ENCODE peak calls at places on chromosomes 3 and 15, in eight cellular contexts. L is bronchial epithelial cell, Y is thyroid gland, D is GM12865, M is IMR-90, K is Caco-2, Z is fibroblast of lung, Q is fibroblast of mammary gland. X is an unnamed sample.

GRCh38 chr3:173003471-173003870 is 137.6 kb downstream of the SPATA16 start:
- DNase-seq in Z (peak), K (no peak), D (no peak), L (no peak), Q (no peak), M (no peak), Y (no peak), X (no peak)

GRCh38 chr3:187746059-187746453 is 788 bp upstream of the BCL6 start:
- DNase-seq in K (no peak), M (no peak), Q (peak), Y (no peak), D (no peak), L (no peak), Z (no peak), X (no peak)

GRCh38 chr3:184488577-184488976 is 73.0 kb upstream of the EPHB3 start:
- DNase-seq in K (no peak), M (no peak), Q (no peak), D (no peak), L (no peak), Z (no peak), Y (no peak), X (no peak)

GRCh38 chr3:129004639-129005295 is 3.7 kb downstream of the EFCC1 start:
- DNase-seq in M (no peak), Q (no peak), D (no peak), L (no peak), K (no peak), Z (no peak), Y (no peak), X (no peak)

GRCh38 chr15:23954931-23955330 is 267.8 kb upstream of the NDN start:
- DNase-seq in M (no peak), L (no peak), Q (no peak), D (no peak), K (no peak), Z (no peak), Y (no peak), X (no peak)

GRCh38 chr15:63981596-63982320 is 64.5 kb downstream of the DAPK2 start:
- DNase-seq in Y (no peak), D (no peak), M (no peak), Q (no peak), K (no peak), Z (no peak), L (peak), X (no peak)

GRCh38 chr3:12198301-12198700 is 39.6 kb upstream of the TIMP4 start:
- DNase-seq in L (peak), M (peak), Y (no peak), Z (peak), K (no peak), Q (peak), D (no peak), X (peak)

GRCh38 chr3:171982829-171983228 is 56.5 kb upstream of the FNDC3B start:
- DNase-seq in L (peak), K (no peak), M (peak), Z (peak), Y (no peak), D (no peak), Q (peak), X (no peak)

GRCh38 chr3:58657036-58657435 is 9.5 kb downstream of the FAM3D start:
- DNase-seq in Q (no peak), Z (no peak), Y (no peak), K (no peak), D (no peak), L (no peak), M (no peak), X (no peak)

GRCh38 chr15:73575636-73576247 is 57.4 kb downstream of the NPTN start:
- DNase-seq in Q (peak), K (no peak), D (no peak), Z (peak), M (peak), Y (peak), L (peak), X (no peak)

GRCh38 chr15:29678504-29679034 is 143.7 kb downstream of the TJP1 start:
- DNase-seq in Z (no peak), L (no peak), Y (no peak), K (no peak), Q (no peak), D (no peak), M (no peak), X (no peak)

GRCh38 chr3:127457094-127457475 is 133.4 kb downstream of the TPRA1 start:
- DNase-seq in K (no peak), D (no peak), L (peak), M (peak), Y (peak), Z (peak), Q (peak), X (no peak)

GRCh38 chr15:77807115-77807514 is 174.4 kb upstream of the LINGO1 start:
- DNase-seq in Z (no peak), Y (no peak), D (no peak), K (no peak), Q (no peak), L (no peak), M (no peak), X (no peak)

GRCh38 chr3:196837819-196838420 is 29.8 kb upstream of the SENP5 start:
- DNase-seq in Z (peak), L (peak), Y (peak), K (peak), Q (peak), D (peak), M (peak), X (peak)

GRCh38 chr15:80855206-80855605 is 76.0 kb downstream of the CEMIP start:
- DNase-seq in Z (no peak), M (no peak), Q (no peak), K (no peak), Y (no peak), D (no peak), L (no peak), X (no peak)

GRCh38 chr15:45328663-45329062 is 49.7 kb downstream of the GATM start:
- DNase-seq in Y (no peak), Z (no peak), M (no peak), L (no peak), Q (no peak), D (no peak), K (no peak), X (no peak)

GRCh38 chr3:196604548-196604947 is 34.9 kb upstream of the NRROS start:
- DNase-seq in Z (no peak), D (peak), Y (no peak), K (no peak), L (no peak), M (no peak), Q (no peak), X (no peak)

GRCh38 chr3:88936837-88937236 is 170.6 kb upstream of the EPHA3 start:
- DNase-seq in M (no peak), D (no peak), L (no peak), K (no peak), Z (no peak), Y (no peak), Q (no peak), X (no peak)

GRCh38 chr3:138118863-138119766 is 3.7 kb upstream of the DZIP1L start:
- DNase-seq in Z (peak), K (peak), Y (peak), L (peak), D (peak), Q (peak), M (peak), X (no peak)

GRCh38 chr15:64180235-64180824 is 17.5 kb upstream of the PPIB start:
- DNase-seq in M (no peak), Y (peak), L (no peak), Q (no peak), K (no peak), D (no peak), Z (no peak), X (no peak)

GRCh38 chr15:91469627-91470567 is 369.8 kb downstream of the SV2B start:
- DNase-seq in D (no peak), K (no peak), Z (no peak), L (no peak), Q (no peak), M (no peak), Y (no peak), X (no peak)

GRCh38 chr15:51771773-51772172 is 20.4 kb downstream of the TMOD2 start:
- DNase-seq in K (no peak), Z (no peak), Q (no peak), L (no peak), D (no peak), M (no peak), Y (no peak), X (no peak)

GRCh38 chr15:40957581-40958051 is 4.3 kb downstream of the CHAC1 start:
- DNase-seq in K (no peak), M (no peak), Y (peak), D (no peak), L (no peak), Q (no peak), Z (no peak), X (no peak)

GRCh38 chr3:170078620-170079281 is 41.0 kb downstream of the GPR160 start:
- DNase-seq in D (no peak), Z (no peak), L (no peak), M (no peak), K (peak), Q (no peak), Y (no peak), X (no peak)

DNA sequence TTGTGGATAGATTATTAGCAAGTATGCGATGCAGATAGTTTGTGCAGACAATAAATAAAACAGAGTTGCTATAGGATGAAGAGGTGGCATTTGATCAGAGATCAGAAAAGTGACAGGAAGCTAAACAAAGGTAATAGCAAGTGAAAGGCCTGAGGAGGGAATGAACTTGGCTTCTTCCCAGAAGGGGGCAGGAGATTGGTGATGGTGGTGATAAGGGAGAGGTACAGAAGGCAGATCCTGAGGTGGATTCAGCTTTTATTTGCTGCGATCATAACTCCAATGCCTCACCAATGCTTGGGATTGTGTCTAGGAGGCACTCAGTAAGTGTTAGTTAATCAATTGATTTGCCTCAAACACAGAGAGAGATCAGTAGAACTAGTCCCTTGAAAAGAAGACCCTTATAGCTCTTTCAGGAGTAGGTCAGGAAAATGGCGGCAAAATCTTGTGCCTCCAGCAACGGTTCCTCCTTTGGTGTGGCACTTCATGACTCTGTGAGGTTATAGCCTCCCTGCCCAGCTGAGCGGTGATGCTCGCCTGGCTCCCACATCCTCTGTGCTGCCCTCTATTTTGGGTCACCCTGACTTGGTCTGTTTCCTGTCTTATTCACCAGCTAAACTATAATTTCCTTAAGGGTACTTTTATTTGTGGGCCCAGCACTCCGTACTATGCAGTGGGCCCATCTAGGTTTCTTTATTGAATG is 37.5 kb downstream of the TGFBR2 start:
- DNase-seq in K (no peak), M (no peak), Y (no peak), Z (no peak), Q (no peak), D (peak), L (no peak), X (no peak)
- H3K4me3 ChIP-seq in K (no peak), M (no peak), Y (no peak), Z (no peak), Q (no peak), D (no peak), L (no peak), X (no peak)

GRCh38 chr3:49899815-49900214 is 3.9 kb downstream of the MST1R start:
- DNase-seq in Y (no peak), L (no peak), Q (peak), Z (no peak), M (no peak), D (peak), K (peak), X (no peak)
- TF ChIP-seq CTCF in Y (no peak), L (peak), Q (peak), Z (peak), M (peak), D (peak), K (peak), X (peak)

DNA sequence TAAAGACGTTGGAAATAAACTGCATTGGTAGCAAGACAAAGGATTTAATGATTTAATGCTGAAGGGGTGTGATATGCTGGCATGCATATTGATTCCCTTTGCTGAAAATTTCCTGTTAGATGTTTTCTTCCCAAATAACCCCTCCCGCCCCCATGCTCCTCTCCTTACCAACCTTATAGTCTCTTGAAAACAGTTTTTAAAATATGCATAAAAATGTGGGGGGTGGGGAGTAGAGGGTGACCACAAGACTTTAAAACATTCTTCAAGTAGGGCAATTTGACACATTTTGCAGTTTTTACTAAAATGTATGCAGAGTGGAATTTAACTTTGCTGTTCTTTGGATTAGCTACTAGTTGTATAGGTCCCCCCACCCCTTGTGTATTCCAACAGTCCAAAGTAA is 887 bp downstream of the RARB start:
- DNase-seq in L (no peak), M (no peak), K (no peak), Y (no peak), Z (peak), Q (no peak), D (no peak), X (no peak)
- H3K4me3 ChIP-seq in L (no peak), M (no peak), K (peak), Y (no peak), Z (peak), Q (peak), D (no peak), X (peak)

DNA sequence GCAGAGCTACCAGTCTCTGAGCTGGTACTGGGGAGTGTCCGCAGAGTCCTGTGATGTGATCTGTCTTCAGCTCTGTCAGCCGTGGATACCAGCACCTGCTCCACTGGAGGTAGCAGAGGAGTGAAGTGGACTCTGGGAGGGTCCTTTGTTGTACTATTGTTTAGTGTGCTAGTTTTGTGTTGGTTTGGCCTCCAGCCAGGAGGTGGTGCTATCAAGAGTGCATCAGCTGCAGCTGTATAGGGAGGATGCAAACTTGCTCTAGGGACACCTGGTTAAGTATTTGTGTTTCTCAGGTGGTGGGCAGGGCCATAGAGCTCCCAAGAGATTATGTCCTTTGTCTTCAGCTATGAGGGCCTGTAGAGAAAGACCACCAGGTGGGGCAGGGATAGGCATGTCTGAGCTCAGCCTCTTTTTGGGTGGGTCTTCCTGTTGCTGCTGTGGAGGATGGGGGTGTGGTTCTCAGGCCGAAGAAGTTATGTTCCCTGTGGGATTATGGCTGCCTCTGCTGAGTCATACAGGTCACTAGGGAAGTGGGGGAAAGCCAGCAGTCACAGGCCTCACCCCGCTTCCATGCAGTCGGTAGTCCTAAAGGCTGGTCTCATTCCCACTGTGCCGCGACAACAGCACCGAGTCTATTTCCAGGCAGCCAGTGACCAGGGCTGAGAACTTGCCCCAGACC is 443.2 kb upstream of the TBL1XR1 start:
- DNase-seq in K (no peak), Q (peak), Y (no peak), M (no peak), L (peak), D (peak), Z (no peak), X (no peak)
- TF ChIP-seq CTCF in K (no peak), Q (no peak), Y (no peak), M (no peak), L (no peak), D (no peak), Z (no peak), X (no peak)

GRCh38 chr15:69075467-69075866 is 61.0 kb downstream of the NOX5 start:
- DNase-seq in D (no peak), K (no peak), M (no peak), Z (no peak), Q (no peak), Y (no peak), L (no peak), X (no peak)

GRCh38 chr15:69071265-69071664 is 56.8 kb downstream of the NOX5 start:
- DNase-seq in D (no peak), Y (no peak), K (no peak), L (no peak), M (no peak), Q (no peak), Z (no peak), X (no peak)

GRCh38 chr15:69078638-69079037 is 64.1 kb downstream of the NOX5 start:
- DNase-seq in Y (no peak), Z (no peak), Q (no peak), K (no peak), M (no peak), L (no peak), D (no peak), X (no peak)

GRCh38 chr15:69074843-69075224 is 60.3 kb downstream of the NOX5 start:
- DNase-seq in M (no peak), Y (no peak), Z (peak), Q (no peak), D (no peak), L (no peak), K (peak), X (no peak)

GRCh38 chr15:69074011-69074842 is 59.7 kb downstream of the NOX5 start:
- DNase-seq in D (no peak), Y (peak), M (peak), L (peak), Z (peak), K (peak), Q (peak), X (no peak)
- H3K4me3 ChIP-seq in D (no peak), Y (peak), M (peak), L (peak), Z (peak), K (peak), Q (peak), X (peak)

DNA sequence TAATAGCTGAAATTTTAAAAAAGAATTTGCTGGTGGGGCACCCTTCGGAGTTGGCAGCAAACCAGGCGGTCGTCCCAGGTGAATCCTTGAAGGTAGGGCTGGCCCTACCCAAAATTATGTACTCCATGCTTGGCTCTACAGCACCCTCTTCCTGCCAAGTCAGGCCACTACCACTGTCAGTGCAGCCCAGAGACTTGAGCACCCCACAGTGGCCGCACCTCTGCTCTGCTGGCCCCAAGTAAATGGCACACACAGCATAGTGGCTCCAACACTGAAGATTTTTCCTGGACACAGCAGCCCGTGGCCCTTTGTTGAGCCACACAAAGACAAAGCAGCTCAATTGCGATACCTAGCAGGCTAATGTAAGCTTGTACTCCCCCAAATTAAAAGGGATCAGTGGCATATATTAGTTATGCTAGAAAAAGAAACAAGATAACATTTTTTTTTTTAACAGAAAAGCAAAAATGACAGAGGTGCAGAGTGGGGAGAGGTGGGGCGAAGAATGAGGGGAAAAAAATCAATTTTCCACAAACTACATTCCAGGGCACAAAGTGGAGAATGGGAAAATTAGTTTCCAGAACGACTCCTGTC is 250.5 kb downstream of the UACA start:
- DNase-seq in Y (no peak), D (peak), Q (peak), Z (peak), M (peak), L (peak), K (peak), X (no peak)
- TF ChIP-seq CTCF in Y (no peak), D (peak), Q (peak), Z (peak), M (peak), L (peak), K (peak), X (peak)

GRCh38 chr15:101511717-101512116 is 22.2 kb upstream of the PCSK6 start:
- DNase-seq in Q (no peak), M (no peak), Z (no peak), Y (no peak), K (no peak), L (no peak), D (no peak), X (no peak)
- H3K4me3 ChIP-seq in Q (no peak), M (no peak), Z (no peak), Y (no peak), K (no peak), L (no peak), D (no peak), X (no peak)